ENCODE peak calls at places on chromosomes 12 and 14, in six cellular contexts. One of them, this sample, is unnamed.

GRCh38 chr14:93984987-93985410 is 8.6 kb upstream of the ASB2 start:
- DNase-seq in stimulated activated CD4-positive, alpha-beta T cell treated with anti-CD3 and anti-CD28 coated beads, Interleukin-2, amount 100 ng/mL, for 48 hours: no peak
- DNase-seq in lung: no peak
- DNase-seq in H7: peak; percentile 82
- DNase-seq in EL: peak; percentile 86
- DNase-seq in dorsolateral prefrontal cortex: no peak
- DNase-seq in this sample: no peak

GRCh38 chr12:125470838-125471775 is 405.9 kb downstream of the AACS start:
- DNase-seq in EL: no peak
- DNase-seq in dorsolateral prefrontal cortex: no peak
- DNase-seq in H7: no peak
- DNase-seq in lung: no peak
- DNase-seq in stimulated activated CD4-positive, alpha-beta T cell treated with anti-CD3 and anti-CD28 coated beads, Interleukin-2, amount 100 ng/mL, for 48 hours: no peak
- DNase-seq in this sample: no peak

GRCh38 chr14:35403397-35404245 is 928 bp downstream of the NFKBIA start:
- DNase-seq in lung: peak; percentile 97
- DNase-seq in dorsolateral prefrontal cortex: peak; percentile 91
- DNase-seq in stimulated activated CD4-positive, alpha-beta T cell treated with anti-CD3 and anti-CD28 coated beads, Interleukin-2, amount 100 ng/mL, for 48 hours: peak; percentile 95
- DNase-seq in H7: peak; percentile 96
- DNase-seq in EL: peak; percentile 93
- DNase-seq in this sample: peak; percentile 57

GRCh38 chr14:55237999-55238680 is 33.1 kb upstream of the FBXO34 start:
- DNase-seq in EL: no peak
- DNase-seq in lung: no peak
- DNase-seq in dorsolateral prefrontal cortex: no peak
- DNase-seq in H7: no peak
- DNase-seq in stimulated activated CD4-positive, alpha-beta T cell treated with anti-CD3 and anti-CD28 coated beads, Interleukin-2, amount 100 ng/mL, for 48 hours: no peak
- DNase-seq in this sample: no peak

GRCh38 chr12:50665609-50666008 is 98.3 kb upstream of the ATF1 start:
- DNase-seq in lung: no peak
- DNase-seq in stimulated activated CD4-positive, alpha-beta T cell treated with anti-CD3 and anti-CD28 coated beads, Interleukin-2, amount 100 ng/mL, for 48 hours: no peak
- DNase-seq in H7: no peak
- DNase-seq in dorsolateral prefrontal cortex: no peak
- DNase-seq in EL: no peak
- DNase-seq in this sample: no peak

GRCh38 chr12:27873010-27873409 is 93.0 kb upstream of the MANSC4 start:
- DNase-seq in dorsolateral prefrontal cortex: no peak
- DNase-seq in H7: no peak
- DNase-seq in EL: no peak
- DNase-seq in lung: no peak
- DNase-seq in stimulated activated CD4-positive, alpha-beta T cell treated with anti-CD3 and anti-CD28 coated beads, Interleukin-2, amount 100 ng/mL, for 48 hours: no peak
- DNase-seq in this sample: no peak

GRCh38 chr12:132621657-132622435 is 3.3 kb downstream of the P2RX2 start:
- DNase-seq in lung: no peak
- DNase-seq in stimulated activated CD4-positive, alpha-beta T cell treated with anti-CD3 and anti-CD28 coated beads, Interleukin-2, amount 100 ng/mL, for 48 hours: no peak
- DNase-seq in H7: no peak
- DNase-seq in EL: no peak
- DNase-seq in dorsolateral prefrontal cortex: no peak
- DNase-seq in this sample: no peak

GRCh38 chr12:130254476-130255276 is 83.0 kb upstream of the PIWIL1 start:
- DNase-seq in stimulated activated CD4-positive, alpha-beta T cell treated with anti-CD3 and anti-CD28 coated beads, Interleukin-2, amount 100 ng/mL, for 48 hours: no peak
- DNase-seq in H7: no peak
- DNase-seq in lung: no peak
- DNase-seq in EL: no peak
- DNase-seq in dorsolateral prefrontal cortex: no peak
- DNase-seq in this sample: no peak

GRCh38 chr12:26347300-26347699 is 151.9 kb downstream of the SSPN start:
- DNase-seq in H7: no peak
- DNase-seq in stimulated activated CD4-positive, alpha-beta T cell treated with anti-CD3 and anti-CD28 coated beads, Interleukin-2, amount 100 ng/mL, for 48 hours: no peak
- DNase-seq in EL: no peak
- DNase-seq in lung: no peak
- DNase-seq in dorsolateral prefrontal cortex: no peak
- DNase-seq in this sample: no peak

GRCh38 chr14:102474934-102475333 is 34.6 kb downstream of the ANKRD9 start:
- DNase-seq in lung: peak; percentile 62
- DNase-seq in H7: no peak
- DNase-seq in stimulated activated CD4-positive, alpha-beta T cell treated with anti-CD3 and anti-CD28 coated beads, Interleukin-2, amount 100 ng/mL, for 48 hours: no peak
- DNase-seq in EL: no peak
- DNase-seq in dorsolateral prefrontal cortex: peak; percentile 51
- DNase-seq in this sample: no peak

GRCh38 chr12:101733166-101733565 is 6.1 kb downstream of the SYCP3 start:
- DNase-seq in EL: no peak
- DNase-seq in lung: no peak
- DNase-seq in stimulated activated CD4-positive, alpha-beta T cell treated with anti-CD3 and anti-CD28 coated beads, Interleukin-2, amount 100 ng/mL, for 48 hours: no peak
- DNase-seq in H7: no peak
- DNase-seq in dorsolateral prefrontal cortex: no peak
- DNase-seq in this sample: no peak

GRCh38 chr12:40016960-40017359 is 88.9 kb downstream of the SLC2A13 start:
- DNase-seq in stimulated activated CD4-positive, alpha-beta T cell treated with anti-CD3 and anti-CD28 coated beads, Interleukin-2, amount 100 ng/mL, for 48 hours: no peak
- DNase-seq in EL: no peak
- DNase-seq in dorsolateral prefrontal cortex: no peak
- DNase-seq in H7: no peak
- DNase-seq in lung: no peak
- DNase-seq in this sample: no peak

GRCh38 chr14:53226553-53226952 is 73.4 kb upstream of the DDHD1 start:
- DNase-seq in stimulated activated CD4-positive, alpha-beta T cell treated with anti-CD3 and anti-CD28 coated beads, Interleukin-2, amount 100 ng/mL, for 48 hours: no peak
- DNase-seq in H7: no peak
- DNase-seq in EL: no peak
- DNase-seq in lung: no peak
- DNase-seq in dorsolateral prefrontal cortex: no peak
- DNase-seq in this sample: no peak

GRCh38 chr14:104229621-104230041 is 91.2 kb downstream of the KIF26A start:
- DNase-seq in lung: no peak
- DNase-seq in EL: no peak
- DNase-seq in dorsolateral prefrontal cortex: no peak
- DNase-seq in H7: no peak
- DNase-seq in stimulated activated CD4-positive, alpha-beta T cell treated with anti-CD3 and anti-CD28 coated beads, Interleukin-2, amount 100 ng/mL, for 48 hours: no peak
- DNase-seq in this sample: no peak

GRCh38 chr14:53741379-53742225 is 215.0 kb downstream of the BMP4 start:
- DNase-seq in lung: no peak
- DNase-seq in EL: peak; percentile 5
- DNase-seq in dorsolateral prefrontal cortex: no peak
- DNase-seq in stimulated activated CD4-positive, alpha-beta T cell treated with anti-CD3 and anti-CD28 coated beads, Interleukin-2, amount 100 ng/mL, for 48 hours: no peak
- DNase-seq in H7: peak; percentile 5
- DNase-seq in this sample: no peak

GRCh38 chr14:61258985-61259384 is 22.2 kb downstream of the TMEM30B start:
- DNase-seq in stimulated activated CD4-positive, alpha-beta T cell treated with anti-CD3 and anti-CD28 coated beads, Interleukin-2, amount 100 ng/mL, for 48 hours: no peak
- DNase-seq in EL: peak; percentile 66
- DNase-seq in lung: no peak
- DNase-seq in H7: no peak
- DNase-seq in dorsolateral prefrontal cortex: no peak
- DNase-seq in this sample: no peak

GRCh38 chr14:76274324-76274723 is 101.6 kb upstream of the ESRRB start:
- DNase-seq in EL: no peak
- DNase-seq in dorsolateral prefrontal cortex: no peak
- DNase-seq in lung: no peak
- DNase-seq in H7: no peak
- DNase-seq in stimulated activated CD4-positive, alpha-beta T cell treated with anti-CD3 and anti-CD28 coated beads, Interleukin-2, amount 100 ng/mL, for 48 hours: no peak
- DNase-seq in this sample: no peak

GRCh38 chr14:70601162-70601561 is 707 bp upstream of the MED6 start:
- DNase-seq in lung: no peak
- DNase-seq in EL: peak; percentile 45
- DNase-seq in dorsolateral prefrontal cortex: no peak
- DNase-seq in stimulated activated CD4-positive, alpha-beta T cell treated with anti-CD3 and anti-CD28 coated beads, Interleukin-2, amount 100 ng/mL, for 48 hours: no peak
- DNase-seq in H7: no peak
- DNase-seq in this sample: no peak

GRCh38 chr14:40623641-40624040 is 983.0 kb upstream of the LRFN5 start:
- DNase-seq in dorsolateral prefrontal cortex: no peak
- DNase-seq in EL: no peak
- DNase-seq in H7: no peak
- DNase-seq in lung: no peak
- DNase-seq in stimulated activated CD4-positive, alpha-beta T cell treated with anti-CD3 and anti-CD28 coated beads, Interleukin-2, amount 100 ng/mL, for 48 hours: no peak
- DNase-seq in this sample: no peak

GRCh38 chr14:90819734-90820393 is 3.6 kb upstream of the TTC7B start:
- DNase-seq in stimulated activated CD4-positive, alpha-beta T cell treated with anti-CD3 and anti-CD28 coated beads, Interleukin-2, amount 100 ng/mL, for 48 hours: no peak
- DNase-seq in EL: no peak
- DNase-seq in dorsolateral prefrontal cortex: no peak
- DNase-seq in H7: no peak
- DNase-seq in lung: no peak
- DNase-seq in this sample: no peak

GRCh38 chr14:100669011-100669412 is 57.7 kb upstream of the DLK1 start:
- DNase-seq in EL: no peak
- DNase-seq in stimulated activated CD4-positive, alpha-beta T cell treated with anti-CD3 and anti-CD28 coated beads, Interleukin-2, amount 100 ng/mL, for 48 hours: no peak
- DNase-seq in H7: no peak
- DNase-seq in lung: no peak
- DNase-seq in dorsolateral prefrontal cortex: no peak
- DNase-seq in this sample: no peak

GRCh38 chr14:99996951-99997571 is 68.2 kb upstream of the EVL start:
- DNase-seq in dorsolateral prefrontal cortex: no peak
- DNase-seq in lung: no peak
- DNase-seq in H7: no peak
- DNase-seq in EL: peak; percentile 69
- DNase-seq in stimulated activated CD4-positive, alpha-beta T cell treated with anti-CD3 and anti-CD28 coated beads, Interleukin-2, amount 100 ng/mL, for 48 hours: no peak
- DNase-seq in this sample: no peak

GRCh38 chr12:69254046-69254445 is 14.7 kb downstream of the CPSF6 start:
- DNase-seq in H7: peak; percentile 36
- DNase-seq in EL: peak; percentile 51
- DNase-seq in lung: no peak
- DNase-seq in stimulated activated CD4-positive, alpha-beta T cell treated with anti-CD3 and anti-CD28 coated beads, Interleukin-2, amount 100 ng/mL, for 48 hours: no peak
- DNase-seq in dorsolateral prefrontal cortex: no peak
- DNase-seq in this sample: no peak

GRCh38 chr12:122437656-122438121 is 15.2 kb upstream of the CLIP1 start:
- DNase-seq in dorsolateral prefrontal cortex: peak; percentile 27
- DNase-seq in lung: peak; percentile 52
- DNase-seq in EL: peak; percentile 68
- DNase-seq in H7: no peak
- DNase-seq in stimulated activated CD4-positive, alpha-beta T cell treated with anti-CD3 and anti-CD28 coated beads, Interleukin-2, amount 100 ng/mL, for 48 hours: no peak
- DNase-seq in this sample: no peak

GRCh38 chr12:40963761-40964160 is 224.4 kb upstream of the PDZRN4 start:
- DNase-seq in dorsolateral prefrontal cortex: no peak
- DNase-seq in H7: no peak
- DNase-seq in EL: no peak
- DNase-seq in lung: no peak
- DNase-seq in stimulated activated CD4-positive, alpha-beta T cell treated with anti-CD3 and anti-CD28 coated beads, Interleukin-2, amount 100 ng/mL, for 48 hours: no peak
- DNase-seq in this sample: no peak

GRCh38 chr12:119061208-119061796 is 80.0 kb downstream of the SRRM4 start:
- DNase-seq in EL: peak; percentile 14
- DNase-seq in H7: peak; percentile 50
- DNase-seq in dorsolateral prefrontal cortex: no peak
- DNase-seq in lung: peak; percentile 45
- DNase-seq in stimulated activated CD4-positive, alpha-beta T cell treated with anti-CD3 and anti-CD28 coated beads, Interleukin-2, amount 100 ng/mL, for 48 hours: peak; percentile 7
- DNase-seq in this sample: no peak

GRCh38 chr14:103518416-103519042 is 4.1 kb downstream of the CKB start:
- DNase-seq in lung: no peak
- DNase-seq in stimulated activated CD4-positive, alpha-beta T cell treated with anti-CD3 and anti-CD28 coated beads, Interleukin-2, amount 100 ng/mL, for 48 hours: peak; percentile 60
- DNase-seq in H7: peak; percentile 98
- DNase-seq in EL: peak; percentile 53
- DNase-seq in dorsolateral prefrontal cortex: peak; percentile 69
- DNase-seq in this sample: no peak

GRCh38 chr12:9792961-9793617 is 32.4 kb upstream of the CD69 start:
- DNase-seq in dorsolateral prefrontal cortex: no peak
- DNase-seq in EL: peak; percentile 63
- DNase-seq in H7: no peak
- DNase-seq in stimulated activated CD4-positive, alpha-beta T cell treated with anti-CD3 and anti-CD28 coated beads, Interleukin-2, amount 100 ng/mL, for 48 hours: no peak
- DNase-seq in lung: no peak
- DNase-seq in this sample: no peak

GRCh38 chr14:23058654-23059504 is 1.6 kb upstream of the CDH24 start:
- DNase-seq in lung: no peak
- DNase-seq in dorsolateral prefrontal cortex: no peak
- DNase-seq in H7: peak; percentile 70
- DNase-seq in EL: peak; percentile 21
- DNase-seq in stimulated activated CD4-positive, alpha-beta T cell treated with anti-CD3 and anti-CD28 coated beads, Interleukin-2, amount 100 ng/mL, for 48 hours: no peak
- DNase-seq in this sample: no peak

GRCh38 chr12:6961695-6962284 is 8.7 kb downstream of the PHB2 start:
- DNase-seq in lung: peak; percentile 69
- DNase-seq in stimulated activated CD4-positive, alpha-beta T cell treated with anti-CD3 and anti-CD28 coated beads, Interleukin-2, amount 100 ng/mL, for 48 hours: peak; percentile 52
- DNase-seq in dorsolateral prefrontal cortex: no peak
- DNase-seq in EL: peak; percentile 76
- DNase-seq in H7: peak; percentile 92
- DNase-seq in this sample: peak; percentile 71

GRCh38 chr12:124689585-124689984 is 122.2 kb upstream of the NCOR2 start:
- DNase-seq in EL: no peak
- DNase-seq in stimulated activated CD4-positive, alpha-beta T cell treated with anti-CD3 and anti-CD28 coated beads, Interleukin-2, amount 100 ng/mL, for 48 hours: no peak
- DNase-seq in lung: no peak
- DNase-seq in H7: no peak
- DNase-seq in dorsolateral prefrontal cortex: no peak
- DNase-seq in this sample: no peak

GRCh38 chr14:81385824-81386223 is 14.3 kb downstream of the STON2 start:
- DNase-seq in EL: no peak
- DNase-seq in H7: no peak
- DNase-seq in lung: no peak
- DNase-seq in stimulated activated CD4-positive, alpha-beta T cell treated with anti-CD3 and anti-CD28 coated beads, Interleukin-2, amount 100 ng/mL, for 48 hours: no peak
- DNase-seq in dorsolateral prefrontal cortex: no peak
- DNase-seq in this sample: no peak

This sample was measured in CMK.